ENCODE peak calls at places on chromosomes 4 and X, in six cellular contexts. G, H, U, P, J and W are unnamed samples.
A peak's percentile ranks its signal among the peaks of the same experiment; 100 is the strongest.

GRCh38 chr4:105496899-105497298 is 23.0 kb upstream of the PPA2 start:
- DNase-seq in G (no peak), J (peak; percentile 1), H (no peak), U (no peak), P (no peak), W (no peak)

GRCh38 chr4:152112887-152113286 is 352.1 kb upstream of the GATB start:
- DNase-seq in J (no peak), G (no peak), H (no peak), U (no peak), P (no peak), W (no peak)

GRCh38 chrX:64662876-64663275 is 267.6 kb upstream of the MTMR8 start:
- DNase-seq in U (no peak), P (no peak), J (no peak), G (no peak), H (no peak), W (no peak)

GRCh38 chr4:151313306-151314028 is 11.9 kb downstream of the SH3D19 start:
- DNase-seq in G (no peak), H (no peak), U (no peak), J (no peak), P (no peak), W (no peak)

GRCh38 chr4:125280892-125281403 is 33.8 kb upstream of the FAT4 start:
- DNase-seq in G (no peak), J (no peak), P (no peak), U (no peak), H (no peak), W (no peak)

GRCh38 chrX:129790146-129790545 is 10.4 kb downstream of the SASH3 start:
- DNase-seq in U (no peak), H (no peak), J (no peak), P (no peak), G (no peak), W (no peak)

GRCh38 chrX:129647588-129648410 is 7.0 kb downstream of the APLN start:
- DNase-seq in J (no peak), P (no peak), H (no peak), G (no peak), U (no peak), W (no peak)

GRCh38 chr4:151641167-151641566 is 119.6 kb downstream of the GATB start:
- DNase-seq in G (peak; percentile 87), U (peak; percentile 13), H (no peak), P (no peak), J (peak; percentile 49), W (peak; percentile 74)

GRCh38 chrX:83916525-83916924 is 55.6 kb downstream of the CYLC1 start:
- DNase-seq in U (peak; percentile 8), J (peak; percentile 0), P (no peak), G (peak; percentile 2), H (no peak), W (peak; percentile 23)

GRCh38 chr4:116599859-116600258 is 485.5 kb downstream of the TRAM1L1 start:
- DNase-seq in U (peak; percentile 0), G (no peak), P (peak; percentile 77), J (no peak), H (no peak), W (no peak)

GRCh38 chr4:166499820-166500219 is 626.8 kb downstream of the TLL1 start:
- DNase-seq in G (no peak), J (peak; percentile 5), P (no peak), U (no peak), H (no peak), W (no peak)

GRCh38 chrX:134735015-134735414 is 76.7 kb upstream of the PLAC1 start:
- DNase-seq in J (no peak), P (no peak), H (no peak), U (no peak), G (no peak), W (no peak)

GRCh38 chrX:121479406-121479805 is 432.0 kb downstream of the GLUD2 start:
- DNase-seq in U (peak; percentile 10), H (no peak), J (peak; percentile 36), G (no peak), P (no peak), W (peak; percentile 27)

GRCh38 chr4:26937136-26937535 is 76.5 kb downstream of the STIM2 start:
- DNase-seq in P (no peak), J (no peak), H (no peak), U (no peak), G (no peak), W (no peak)

GRCh38 chr4:56640907-56641493 is 40.1 kb downstream of the HOPX start:
- DNase-seq in P (no peak), H (no peak), J (no peak), G (no peak), U (no peak), W (no peak)

GRCh38 chr4:2045518-2045951 is 13.6 kb upstream of the NAT8L start:
- DNase-seq in J (no peak), P (peak; percentile 64), G (no peak), U (no peak), H (no peak), W (no peak)

GRCh38 chr4:26858947-26859401 is 1.7 kb upstream of the STIM2 start:
- DNase-seq in J (no peak), H (no peak), U (no peak), G (no peak), P (no peak), W (peak; percentile 28)

GRCh38 chr4:163157157-163157556 is 9.5 kb downstream of the NAF1 start:
- DNase-seq in G (peak; percentile 67), P (no peak), U (no peak), H (no peak), J (peak; percentile 70), W (peak; percentile 71)

GRCh38 chr4:119647558-119647957 is 19.0 kb upstream of the PDE5A start:
- DNase-seq in G (peak; percentile 58), H (no peak), P (no peak), J (peak; percentile 72), U (no peak), W (peak; percentile 65)

GRCh38 chr4:189088783-189089182 is 851.9 kb upstream of the FRG1 start:
- DNase-seq in G (peak; percentile 8), H (no peak), U (no peak), J (no peak), P (no peak), W (no peak)

GRCh38 chr4:182874158-182874855 is 42.9 kb downstream of the DCTD start:
- DNase-seq in P (no peak), H (no peak), G (no peak), U (no peak), J (no peak), W (no peak)

GRCh38 chr4:159298502-159298901 is 195.6 kb downstream of the RAPGEF2 start:
- DNase-seq in G (peak; percentile 80), P (no peak), J (peak; percentile 27), H (no peak), U (no peak), W (peak; percentile 47)

GRCh38 chr4:112213850-112214249 is 17.7 kb upstream of the AP1AR start:
- DNase-seq in H (no peak), J (peak; percentile 92), U (no peak), P (no peak), G (peak; percentile 82), W (peak; percentile 90)

GRCh38 chr4:73220815-73221214 is 37.8 kb downstream of the ANKRD17 start:
- DNase-seq in H (no peak), G (no peak), P (no peak), J (no peak), U (no peak), W (no peak)

DNA sequence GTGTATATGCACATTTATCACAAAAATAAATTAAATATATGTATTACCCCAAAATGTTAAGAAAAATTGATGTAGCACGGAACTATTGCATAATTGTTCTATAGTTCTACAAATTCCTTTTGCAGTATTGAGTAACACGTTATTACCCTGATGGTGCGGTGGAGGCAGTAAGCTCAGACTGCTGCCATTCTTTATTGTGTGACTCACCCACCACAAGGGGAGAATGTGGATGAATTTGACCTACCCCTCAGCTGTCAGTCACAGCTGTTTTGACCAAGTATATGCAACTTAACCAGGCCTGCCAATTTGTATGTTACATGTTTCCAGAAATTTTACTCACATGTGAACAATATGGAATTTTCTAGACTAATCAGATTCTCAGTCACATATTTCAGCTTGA is 506.6 kb downstream of the SH3BGRL start:
- DNase-seq in P (no peak), G (no peak), U (no peak), H (no peak), J (no peak), W (no peak)
- H3K4me3 ChIP-seq in P (no peak overlapping the region), G (no peak overlapping the region), U (no peak overlapping the region), H (no peak overlapping the region), J (no peak overlapping the region), W (no peak overlapping the region)

DNA sequence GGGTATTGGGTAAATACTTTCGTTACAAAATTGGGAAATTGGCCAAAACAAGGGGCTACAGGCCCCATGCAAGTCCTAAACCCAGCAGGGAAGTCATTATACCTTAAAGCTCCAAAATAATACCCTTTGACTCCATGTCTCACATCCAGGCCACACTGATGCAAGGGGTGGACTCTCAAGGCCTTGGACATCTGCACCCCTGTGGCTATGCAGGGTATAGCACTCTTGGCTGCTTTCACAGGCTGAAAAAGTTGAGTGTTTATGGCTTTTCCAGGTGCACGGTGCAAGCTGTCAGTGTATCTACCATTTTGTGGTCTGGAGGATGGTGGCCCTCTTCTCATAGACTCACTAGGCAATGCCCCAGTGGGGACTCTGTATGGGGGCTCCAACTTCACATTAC is 326.5 kb downstream of the TEX13C start:
- DNase-seq in P (no peak), J (no peak), G (no peak), U (peak; percentile 6), H (no peak), W (no peak)
- TF ChIP-seq CTCF in P (no peak), J (no peak), G (no peak), U (no peak), H (no peak), W (no peak)

GRCh38 chrX:39162322-39162721 is 361.1 kb downstream of the MID1IP1 start:
- DNase-seq in G (no peak), U (no peak), H (no peak), J (no peak), P (no peak), W (no peak)
- H3K4me3 ChIP-seq in G (no peak overlapping the region), U (no peak overlapping the region), H (no peak overlapping the region), J (no peak overlapping the region), P (peak overlapping the region; percentile 17), W (no peak overlapping the region)

DNA sequence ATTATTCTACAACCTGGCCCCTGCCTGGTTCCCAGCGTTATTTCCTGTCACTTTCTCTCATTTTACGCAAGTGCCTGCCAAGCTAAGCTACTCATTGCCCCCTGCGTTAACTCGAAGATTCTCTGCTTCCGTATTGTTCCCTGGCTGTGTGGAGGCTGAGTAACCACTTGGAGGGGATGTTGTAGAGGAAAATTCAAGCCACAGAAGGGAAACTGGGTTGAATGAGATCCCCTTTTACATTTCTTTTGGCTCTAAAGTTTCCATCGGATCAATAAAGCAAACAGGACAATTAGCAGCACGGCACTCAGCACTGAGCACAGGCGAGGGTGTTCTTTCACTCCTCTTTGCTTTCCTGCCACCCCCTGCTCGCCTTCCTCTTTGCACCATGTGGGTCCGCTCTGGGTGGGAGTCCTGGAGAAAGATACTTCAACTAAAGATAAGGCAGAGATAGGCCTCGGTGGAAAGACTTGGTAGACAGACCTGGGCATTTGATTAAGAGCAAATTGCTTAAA is 4.2 kb upstream of the TMSB4X start:
- DNase-seq in G (peak; percentile 67), H (no peak), J (peak; percentile 79), U (no peak), P (no peak), W (peak; percentile 79)
- TF ChIP-seq CTCF in G (peak; percentile 59), H (no peak), J (peak; percentile 62), U (peak; percentile 23), P (peak; percentile 21), W (peak; percentile 53)

GRCh38 chr4:6562931-6563901 is 11.8 kb upstream of the MAN2B2 start:
- DNase-seq in P (no peak), J (no peak), U (no peak), H (no peak), G (peak; percentile 19), W (no peak)
- H3K4me3 ChIP-seq in P (peak overlapping the region; percentile 48), J (peak overlapping the region; percentile 57), U (peak overlapping the region; percentile 56), H (peak overlapping the region; percentile 11), G (peak overlapping the region; percentile 29), W (no peak overlapping the region)